ENCODE peak calls at places on chromosomes 1 and 21, in four cellular contexts. R is neural crest cell, I is HFFc6, Q is lower leg skin. E is an unnamed sample.

GRCh38 chr1:183676515-183677189 is 23.5 kb upstream of the APOBEC4 start:
- DNase-seq in R (no peak), I (peak; percentile 68), Q (no peak), E (no peak)

GRCh38 chr21:42865361-42866160 is 13.8 kb downstream of the WDR4 start:
- DNase-seq in R (no peak), I (no peak), Q (no peak), E (no peak)

GRCh38 chr1:24694380-24694843 is 50.8 kb upstream of the CLIC4 start:
- DNase-seq in R (no peak), I (peak; percentile 24), Q (no peak), E (no peak)

GRCh38 chr1:207698822-207699483 is 52.9 kb upstream of the CD46 start:
- DNase-seq in R (peak; percentile 53), I (peak; percentile 73), Q (no peak), E (peak; percentile 72)

GRCh38 chr1:157966034-157966671 is 27.3 kb upstream of the KIRREL1 start:
- DNase-seq in R (no peak), I (peak; percentile 64), Q (no peak), E (no peak)

GRCh38 chr1:23097316-23097715 is 71.3 kb downstream of the LUZP1 start:
- DNase-seq in R (no peak), I (no peak), Q (no peak), E (no peak)

GRCh38 chr1:163747261-163747660 is 425.5 kb downstream of the NUF2 start:
- DNase-seq in R (no peak), I (peak; percentile 60), Q (no peak), E (no peak)

GRCh38 chr1:154888757-154889156 is 18.7 kb upstream of the KCNN3 start:
- DNase-seq in R (no peak), I (no peak), Q (no peak), E (no peak)

GRCh38 chr1:211118407-211119102 is 15.4 kb downstream of the KCNH1 start:
- DNase-seq in R (no peak), I (peak; percentile 50), Q (no peak), E (no peak)

DNA sequence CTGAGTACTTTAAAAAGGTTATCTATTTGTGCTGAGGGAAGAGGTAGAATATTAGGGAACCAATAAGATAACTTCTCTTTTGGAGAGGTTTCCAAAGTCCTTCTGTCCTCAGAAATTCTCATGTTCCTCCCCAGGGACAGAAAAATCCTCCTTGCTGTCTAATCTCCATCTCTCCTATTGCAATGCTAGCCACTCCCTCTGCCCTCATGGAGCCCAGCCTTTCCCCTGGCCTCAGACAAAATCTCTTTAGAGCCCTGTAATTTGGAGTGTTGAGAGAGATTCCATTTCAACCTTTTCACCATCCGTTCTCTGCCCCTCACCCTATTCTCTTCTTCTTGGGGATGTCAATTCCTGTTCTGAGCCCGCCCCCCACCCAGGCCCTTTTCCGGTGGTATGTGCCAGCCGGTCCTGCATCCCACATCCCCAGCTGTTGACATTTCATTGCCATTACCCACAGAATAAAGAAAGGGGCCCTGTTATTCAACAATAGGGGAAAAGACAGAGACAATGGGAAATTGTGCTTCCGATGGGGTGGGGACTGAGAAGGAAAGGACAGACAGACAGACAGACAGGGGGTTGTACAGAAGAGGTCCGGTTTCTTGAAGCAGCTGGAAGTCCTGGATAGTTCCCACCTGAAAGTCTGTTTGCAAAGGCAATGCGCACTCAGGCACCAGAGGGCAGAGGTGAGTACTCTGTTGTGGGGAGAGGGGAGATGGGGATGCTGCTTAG is at the start of gene HAPLN2:
- DNase-seq in R (peak; percentile 48), I (no peak), Q (no peak), E (peak; percentile 73)
- TF ChIP-seq CTCF in R (peak; percentile 53), I (peak; percentile 56), Q (no peak), E (no peak)

DNA sequence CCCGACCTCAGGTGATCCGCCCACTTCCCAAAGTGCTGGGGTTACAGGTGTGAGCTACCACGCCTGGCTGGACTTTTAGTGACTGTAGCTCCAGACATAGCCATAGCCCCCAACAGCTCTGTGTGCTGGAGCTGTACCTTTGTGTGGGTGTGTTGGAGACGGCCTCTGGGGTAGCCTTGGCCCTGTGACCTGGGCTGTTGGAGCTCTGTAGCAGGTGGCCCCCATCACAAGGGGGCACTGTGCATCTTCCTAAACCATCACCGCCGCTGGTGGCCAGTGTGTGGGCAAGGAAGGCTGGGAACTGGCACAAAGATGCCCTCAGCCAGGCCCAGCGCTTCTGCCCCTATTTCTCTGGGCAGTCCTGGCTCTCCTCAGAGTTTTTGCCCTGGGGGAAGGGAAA is 38.4 kb upstream of the FOXO6 start:
- DNase-seq in R (no peak), I (peak; percentile 10), Q (no peak), E (peak; percentile 66)
- TF ChIP-seq CTCF in R (peak; percentile 56), I (peak; percentile 72), Q (no peak), E (peak; percentile 42)

GRCh38 chr1:118223426-118223825 is 38.4 kb upstream of the SPAG17 start:
- DNase-seq in R (peak; percentile 42), I (no peak), Q (no peak), E (peak; percentile 60)
- TF ChIP-seq CTCF in R (peak; percentile 63), I (peak; percentile 53), Q (no peak), E (peak; percentile 61)

GRCh38 chr1:83905315-83905907 is 93.5 kb downstream of the TTLL7 start:
- DNase-seq in R (no peak), I (peak; percentile 10), Q (no peak), E (peak; percentile 5)
- TF ChIP-seq CTCF in R (peak; percentile 87), I (peak; percentile 93), Q (no peak), E (peak; percentile 86)

GRCh38 chr1:182102042-182102416 is 40.5 kb upstream of the ZNF648 start:
- DNase-seq in R (no peak), I (no peak), Q (no peak), E (no peak)
- TF ChIP-seq CTCF in R (no peak), I (no peak), Q (no peak), E (no peak)

E was measured in endothelial cell.